ENCODE peak calls at places on chromosomes 16 and 17, in nine cellular contexts. H is CD8-positive, alpha-beta T cell; M is AG04450; J is vagina; A is adrenal gland; B is A549; I is PC-3; T is uterus; L is OCI-LY7. R is an unnamed sample.

GRCh38 chr16:31485571-31485970 is 2.6 kb downstream of the SLC5A2 start:
- DNase-seq in L (no peak), H (no peak), I (no peak), B (no peak), T (no peak), A (no peak), J (no peak), M (no peak), R (no peak)

GRCh38 chr17:34721326-34721725 is 141.9 kb downstream of the TMEM132E start:
- DNase-seq in I (peak), B (no peak), A (no peak), H (no peak), T (no peak), L (no peak), J (no peak), M (no peak), R (no peak)

GRCh38 chr17:59516451-59516850 is 49.0 kb upstream of the DHX40 start:
- DNase-seq in A (no peak), J (no peak), H (no peak), L (no peak), I (no peak), M (no peak), T (no peak), B (no peak), R (no peak)

GRCh38 chr17:63189930-63190329 is 223.9 kb downstream of the TANC2 start:
- DNase-seq in A (no peak), T (no peak), M (no peak), I (no peak), L (no peak), J (no peak), B (no peak), H (no peak), R (no peak)

GRCh38 chr17:42194133-42194899 is at the start of gene GHDC:
- DNase-seq in L (peak), M (peak), A (peak), I (no peak), J (no peak), H (peak), B (peak), T (peak), R (no peak)

GRCh38 chr16:7731121-7731520 is 398.5 kb downstream of the RBFOX1 start:
- DNase-seq in A (no peak), M (no peak), L (no peak), H (no peak), I (no peak), J (no peak), B (no peak), T (no peak), R (no peak)

GRCh38 chr16:70737377-70738082 is 51.7 kb upstream of the MTSS2 start:
- DNase-seq in L (peak), M (peak), I (no peak), H (peak), B (no peak), T (peak), J (no peak), A (peak), R (peak)

GRCh38 chr17:28747046-28747691 is 3.4 kb downstream of the TRAF4 start:
- DNase-seq in I (peak), M (no peak), T (no peak), B (no peak), J (no peak), H (no peak), A (peak), L (no peak), R (no peak)

GRCh38 chr16:80899804-80900592 is 95.6 kb upstream of the CDYL2 start:
- DNase-seq in I (peak), L (no peak), B (no peak), J (no peak), H (no peak), M (peak), T (peak), A (peak), R (peak)

GRCh38 chr17:40553694-40554534 is 11.4 kb downstream of the CCR7 start:
- DNase-seq in I (no peak), L (peak), J (no peak), A (peak), T (peak), H (peak), B (no peak), M (no peak), R (peak)

GRCh38 chr16:28935333-28935732 is 3.6 kb downstream of the CD19 start:
- DNase-seq in J (no peak), L (no peak), A (no peak), M (no peak), T (no peak), I (no peak), B (no peak), H (no peak), R (no peak)

GRCh38 chr17:77140166-77140877 is 447 bp upstream of the SEC14L1 start:
- DNase-seq in J (no peak), M (peak), A (peak), H (peak), L (peak), B (peak), I (peak), T (peak), R (peak)

GRCh38 chr17:65564793-65565192 is 3.3 kb upstream of the AXIN2 start:
- DNase-seq in M (no peak), A (peak), J (no peak), B (no peak), T (peak), L (no peak), I (no peak), H (no peak), R (no peak)

GRCh38 chr17:75875940-75876189 is 2.5 kb downstream of the TRIM47 start:
- DNase-seq in I (no peak), M (no peak), L (no peak), H (no peak), J (no peak), B (no peak), A (no peak), T (no peak), R (no peak)

GRCh38 chr17:37605813-37606505 is 3.3 kb downstream of the SYNRG start:
- DNase-seq in H (peak), L (peak), B (no peak), M (no peak), T (no peak), I (no peak), J (no peak), A (no peak), R (no peak)

GRCh38 chr16:80976946-80977345 is 29.7 kb downstream of the CMC2 start:
- DNase-seq in B (no peak), A (no peak), J (no peak), L (no peak), I (no peak), H (no peak), M (no peak), T (no peak), R (no peak)

GRCh38 chr17:45229681-45230409 is 8.2 kb downstream of the FMNL1 start:
- DNase-seq in A (no peak), B (no peak), J (no peak), L (no peak), T (no peak), I (no peak), M (no peak), H (no peak), R (no peak)

GRCh38 chr17:45230410-45230786 is 8.7 kb downstream of the FMNL1 start:
- DNase-seq in L (no peak), J (no peak), I (no peak), T (no peak), B (no peak), H (no peak), A (no peak), M (no peak), R (no peak)

GRCh38 chr17:45230787-45231480 is 9.2 kb downstream of the FMNL1 start:
- DNase-seq in A (peak), T (no peak), H (no peak), L (no peak), B (no peak), M (no peak), J (no peak), I (peak), R (no peak)

GRCh38 chr17:45232514-45233422 is 11.1 kb downstream of the FMNL1 start:
- DNase-seq in I (no peak), L (no peak), A (no peak), H (no peak), B (no peak), J (no peak), M (no peak), T (no peak), R (no peak)

DNA sequence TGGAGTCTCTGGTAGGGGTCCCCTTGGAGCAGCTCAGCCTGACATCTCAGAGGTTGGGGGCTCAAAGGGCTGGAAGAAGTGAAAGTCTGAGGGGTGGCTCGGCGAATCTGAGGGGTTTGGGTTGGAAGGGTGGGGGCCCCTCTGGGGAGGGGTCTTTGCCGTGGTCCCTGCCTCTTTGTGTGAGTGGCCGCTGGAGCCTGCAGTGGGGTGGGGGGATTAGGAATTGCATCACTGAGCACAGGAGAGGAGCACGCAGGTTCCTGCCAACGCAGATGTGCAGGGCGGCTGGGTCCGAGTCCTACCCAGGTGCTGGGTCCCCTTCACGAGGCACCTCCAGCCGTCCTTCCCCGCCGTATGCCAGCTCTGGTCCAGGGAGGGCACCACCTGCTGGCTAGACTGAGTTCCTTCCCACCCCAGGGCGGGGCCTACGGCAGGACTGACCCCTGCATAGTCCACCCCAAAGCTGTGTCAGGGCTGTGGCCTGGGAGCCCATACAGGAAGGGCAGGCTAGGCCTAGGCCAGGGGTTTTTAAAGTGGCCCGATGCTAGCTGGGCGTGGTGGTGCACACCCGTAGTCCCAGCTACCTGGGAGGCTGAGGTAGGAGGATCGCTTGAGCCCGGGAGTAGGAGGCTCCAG is 9.9 kb downstream of the FMNL1 start:
- DNase-seq in J (no peak), H (no peak), T (no peak), I (peak), M (no peak), L (peak), B (peak), A (peak), R (no peak)
- TF ChIP-seq CTCF in J (no peak), H (no peak), T (no peak), I (peak), M (peak), L (peak), B (peak), A (no peak), R (peak)

DNA sequence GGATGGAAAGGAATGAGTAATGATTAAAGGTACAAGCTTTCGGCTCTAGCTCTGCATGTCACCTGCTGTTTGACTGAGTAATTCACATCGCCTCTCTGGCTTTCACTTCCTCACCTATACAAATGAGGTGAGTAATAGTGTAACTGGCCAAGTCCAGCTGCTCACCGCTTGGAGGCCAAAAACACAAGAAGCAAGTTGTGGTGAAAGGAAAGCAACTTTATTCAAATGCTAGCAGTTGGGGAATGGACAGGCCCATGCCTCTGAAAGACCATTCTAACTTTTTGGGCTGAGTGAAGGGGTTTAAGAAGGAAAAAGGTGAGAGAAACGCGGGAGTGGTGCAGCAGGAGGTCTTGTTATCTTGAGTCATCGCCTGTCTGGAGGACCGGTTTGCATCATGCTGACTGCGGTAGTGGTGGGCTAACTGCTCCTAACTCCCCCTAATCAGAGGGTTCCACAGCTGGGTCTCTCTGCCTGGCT is 45.7 kb upstream of the CSNK2A2 start:
- DNase-seq in J (no peak), A (no peak), B (no peak), T (no peak), L (peak), I (peak), H (no peak), M (no peak), R (no peak)
- TF ChIP-seq CTCF in J (no peak), A (no peak), B (no peak), T (no peak), L (peak), I (no peak), H (no peak), M (no peak), R (no peak)

GRCh38 chr16:2911580-2912329 is at the start of gene FLYWCH1:
- DNase-seq in T (peak), B (peak), I (peak), J (no peak), M (peak), L (peak), A (peak), H (peak), R (peak)
- TF ChIP-seq CTCF in T (no peak), B (no peak), I (no peak), J (no peak), M (no peak), L (no peak), A (no peak), H (no peak), R (no peak)

DNA sequence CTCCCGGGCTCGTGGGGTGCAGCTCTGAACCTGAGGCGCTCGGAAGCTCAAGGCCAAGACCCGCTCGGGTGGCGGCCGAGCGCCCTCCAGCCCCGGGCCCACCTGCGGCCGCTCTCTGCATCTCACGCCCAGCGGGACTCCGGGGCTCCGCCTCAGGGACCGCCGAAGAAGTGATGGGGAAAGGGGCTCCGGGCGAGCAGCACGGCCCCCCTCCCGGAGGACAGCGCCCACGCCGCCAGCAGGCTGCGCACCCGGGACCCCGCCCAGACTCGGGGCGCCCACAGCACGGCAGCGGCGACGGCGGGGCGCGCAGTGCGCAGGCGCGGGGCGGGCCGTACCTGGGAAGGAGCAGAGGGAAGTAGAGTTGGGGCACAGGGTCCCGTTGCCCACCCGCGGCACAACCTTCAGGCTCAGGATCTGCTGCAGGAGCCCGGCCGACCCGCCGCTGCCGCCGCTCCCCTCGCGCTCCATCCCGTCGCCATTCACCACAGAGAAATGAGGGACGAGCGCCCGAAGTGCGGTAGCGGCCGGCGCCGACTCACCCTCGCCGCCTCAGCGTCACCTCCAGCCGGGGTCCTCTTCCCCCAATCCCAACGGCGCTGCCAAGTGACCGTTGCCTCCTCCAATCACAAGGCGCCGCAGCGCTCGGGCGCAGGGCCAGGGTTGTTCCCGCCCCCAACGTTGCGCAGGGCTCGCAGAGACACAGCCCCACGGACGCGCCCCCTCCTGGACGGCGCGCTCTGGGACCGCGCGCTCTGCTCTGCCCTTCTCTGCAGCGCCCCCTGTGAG is at the start of gene TMEM170A:
- DNase-seq in B (peak), J (no peak), A (peak), H (peak), L (peak), M (peak), I (peak), T (peak), R (peak)
- TF ChIP-seq CTCF in B (peak), J (peak), A (peak), H (peak), L (peak), M (peak), I (peak), T (peak), R (no peak)

GRCh38 chr17:81286491-81287145 is 8.5 kb downstream of the SLC38A10 start:
- DNase-seq in L (no peak), H (no peak), M (no peak), J (no peak), I (no peak), T (no peak), B (no peak), A (no peak), R (no peak)

GRCh38 chr17:81288715-81289114 is 6.4 kb downstream of the SLC38A10 start:
- DNase-seq in T (no peak), B (no peak), H (no peak), J (no peak), L (no peak), M (no peak), A (no peak), I (no peak), R (no peak)

GRCh38 chr17:81287741-81288430 is 7.2 kb downstream of the SLC38A10 start:
- DNase-seq in A (no peak), H (no peak), M (no peak), J (no peak), L (no peak), B (no peak), I (no peak), T (no peak), R (no peak)

GRCh38 chr17:81285894-81286293 is 9.2 kb downstream of the SLC38A10 start:
- DNase-seq in J (no peak), T (no peak), M (no peak), H (no peak), A (no peak), I (no peak), L (no peak), B (no peak), R (no peak)

DNA sequence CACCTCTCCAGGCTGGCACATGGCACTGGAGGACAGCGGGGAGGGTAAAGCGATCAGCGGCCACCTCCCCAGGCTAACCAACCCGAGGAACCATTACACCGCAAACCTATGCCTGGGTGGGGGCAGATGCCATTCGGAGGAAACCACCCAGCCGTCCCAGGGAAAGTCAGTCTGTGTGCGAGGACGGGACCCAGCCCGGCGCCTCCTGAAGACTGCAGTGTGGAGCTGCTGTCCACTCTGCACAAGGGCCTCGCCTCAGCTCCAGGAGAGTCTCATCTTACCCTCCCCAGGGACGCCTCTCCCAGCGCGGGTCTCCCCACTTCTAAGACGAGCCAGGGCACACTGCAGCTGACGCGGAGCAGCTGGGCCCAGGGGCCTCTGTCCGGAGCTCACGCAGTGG is 8.0 kb downstream of the SLC38A10 start:
- DNase-seq in H (no peak), I (no peak), M (no peak), L (no peak), T (no peak), A (no peak), B (no peak), J (no peak), R (no peak)
- TF ChIP-seq CTCF in H (no peak), I (no peak), M (no peak), L (no peak), T (no peak), A (no peak), B (no peak), J (no peak), R (no peak)

GRCh38 chr17:6654816-6655731 is 3.5 kb downstream of the C17orf100 start:
- DNase-seq in J (no peak), T (no peak), I (no peak), A (no peak), M (no peak), B (no peak), L (no peak), H (no peak), R (no peak)
- TF ChIP-seq CTCF in J (no peak), T (no peak), I (no peak), A (no peak), M (no peak), B (no peak), L (no peak), H (no peak), R (peak)

GRCh38 chr17:82350182-82351030 is 8.6 kb upstream of the TEX19 start:
- DNase-seq in H (no peak), M (no peak), J (no peak), B (no peak), L (peak), T (no peak), A (no peak), I (no peak), R (no peak)
- TF ChIP-seq CTCF in H (no peak), M (no peak), J (no peak), B (peak), L (peak), T (no peak), A (no peak), I (no peak), R (no peak)